ENCODE peak calls at places on chromosomes 13 and 19, in six cellular contexts. I is heart right ventricle, G is ascending aorta, B is choroid plexus epithelial cell, Y is retinal pigment epithelial cell, H is nephron progenitor cell. F is an unnamed sample.

GRCh38 chr13:25608181-25608580 is 236.4 kb downstream of the ATP8A2 start:
- DNase-seq in I (no peak), G (no peak), B (peak), Y (no peak), H (no peak), F (no peak)

GRCh38 chr19:38304866-38305429 is 897 bp downstream of the C19orf33 start:
- DNase-seq in I (peak), G (no peak), B (no peak), Y (peak), H (peak), F (no peak)

GRCh38 chr19:11745871-11746270 is 7.1 kb upstream of the ZNF823 start:
- DNase-seq in I (no peak), G (no peak), B (no peak), Y (no peak), H (no peak), F (no peak)

GRCh38 chr13:38674208-38674607 is 12.7 kb upstream of the FREM2 start:
- DNase-seq in I (no peak), G (no peak), B (no peak), Y (no peak), H (no peak), F (no peak)

GRCh38 chr13:87666826-87667225 is 4.3 kb upstream of the SLITRK5 start:
- DNase-seq in I (no peak), G (no peak), B (no peak), Y (no peak), H (no peak), F (no peak)

GRCh38 chr13:110546933-110547332 is 14.6 kb downstream of the RAB20 start:
- DNase-seq in I (peak), G (peak), B (peak), Y (no peak), H (no peak), F (no peak)

GRCh38 chr19:49157445-49158224 is at the start of gene TRPM4:
- DNase-seq in I (peak), G (peak), B (peak), Y (no peak), H (peak), F (peak)

GRCh38 chr13:109740121-109740520 is 46.3 kb downstream of the IRS2 start:
- DNase-seq in I (no peak), G (no peak), B (no peak), Y (no peak), H (no peak), F (no peak)

GRCh38 chr19:48553676-48554384 is 1.9 kb downstream of the SULT2B1 start:
- DNase-seq in I (peak), G (no peak), B (peak), Y (no peak), H (peak), F (peak)

GRCh38 chr13:49437705-49438104 is 6.2 kb downstream of the CAB39L start:
- DNase-seq in I (no peak), G (no peak), B (no peak), Y (no peak), H (no peak), F (no peak)

GRCh38 chr19:741506-742131 is 9.3 kb upstream of the MISP start:
- DNase-seq in I (no peak), G (no peak), B (no peak), Y (no peak), H (no peak), F (no peak)

GRCh38 chr19:43457809-43458208 is 7.6 kb downstream of the LYPD3 start:
- DNase-seq in I (no peak), G (no peak), B (no peak), Y (no peak), H (no peak), F (no peak)

GRCh38 chr19:15769586-15769985 is 17.9 kb upstream of the OR10H5 start:
- DNase-seq in I (no peak), G (no peak), B (no peak), Y (no peak), H (no peak), F (no peak)

GRCh38 chr13:113585828-113586355 is 1.3 kb downstream of the TFDP1 start:
- DNase-seq in I (no peak), G (peak), B (peak), Y (no peak), H (no peak), F (no peak)

GRCh38 chr13:71864981-71865857 is 1.8 kb downstream of the DACH1 start:
- DNase-seq in I (peak), G (peak), B (no peak), Y (no peak), H (peak), F (peak)

GRCh38 chr13:73440296-73440895 is 381.6 kb downstream of the KLF5 start:
- DNase-seq in I (no peak), G (no peak), B (peak), Y (no peak), H (peak), F (no peak)

GRCh38 chr13:108980237-108980636 is 350.8 kb downstream of the MYO16 start:
- DNase-seq in I (no peak), G (no peak), B (no peak), Y (no peak), H (no peak), F (no peak)

GRCh38 chr13:97423300-97424045 is 10.5 kb upstream of the RAP2A start:
- DNase-seq in I (no peak), G (no peak), B (no peak), Y (no peak), H (no peak), F (no peak)

GRCh38 chr19:43575156-43575950 is at the start of the genes PINLYP and XRCC1:
- DNase-seq in I (peak), G (peak), B (peak), Y (peak), H (peak), F (peak)

GRCh38 chr13:36804588-36804987 is 14.4 kb upstream of the RFXAP start:
- DNase-seq in I (no peak), G (no peak), B (no peak), Y (no peak), H (no peak), F (no peak)

GRCh38 chr19:11361037-11361770 is 6.0 kb downstream of the PLPPR2 start:
- DNase-seq in I (peak), G (no peak), B (no peak), Y (no peak), H (peak), F (peak)

GRCh38 chr19:35869327-35870123 is 1.2 kb downstream of the APLP1 start:
- DNase-seq in I (peak), G (peak), B (peak), Y (peak), H (peak), F (peak)

GRCh38 chr13:28532226-28533048 is 37.5 kb upstream of the FLT1 start:
- DNase-seq in I (peak), G (no peak), B (peak), Y (no peak), H (peak), F (no peak)

GRCh38 chr13:98254541-98254940 is 77.5 kb upstream of the RNF113B start:
- DNase-seq in I (no peak), G (no peak), B (no peak), Y (no peak), H (no peak), F (no peak)

GRCh38 chr19:41395355-41395754 is 1.8 kb downstream of the EXOSC5 start:
- DNase-seq in I (no peak), G (no peak), B (no peak), Y (no peak), H (no peak), F (no peak)

GRCh38 chr19:41398603-41399002 is 985 bp downstream of the BCKDHA start:
- DNase-seq in I (no peak), G (no peak), B (no peak), Y (no peak), H (no peak), F (no peak)

GRCh38 chr19:41398042-41398403 is 405 bp downstream of the BCKDHA start:
- DNase-seq in I (no peak), G (no peak), B (no peak), Y (no peak), H (no peak), F (no peak)

GRCh38 chr19:41399091-41399490 is 1.5 kb downstream of the BCKDHA start:
- DNase-seq in I (no peak), G (no peak), B (no peak), Y (no peak), H (no peak), F (no peak)

GRCh38 chr19:41397086-41398041 is at the start of the genes BCKDHA and EXOSC5:
- DNase-seq in I (peak), G (peak), B (peak), Y (peak), H (peak), F (peak)
- TF ChIP-seq CTCF in I (no peak), G (no peak), B (no peak), Y (no peak), H (no peak), F (no peak)

DNA sequence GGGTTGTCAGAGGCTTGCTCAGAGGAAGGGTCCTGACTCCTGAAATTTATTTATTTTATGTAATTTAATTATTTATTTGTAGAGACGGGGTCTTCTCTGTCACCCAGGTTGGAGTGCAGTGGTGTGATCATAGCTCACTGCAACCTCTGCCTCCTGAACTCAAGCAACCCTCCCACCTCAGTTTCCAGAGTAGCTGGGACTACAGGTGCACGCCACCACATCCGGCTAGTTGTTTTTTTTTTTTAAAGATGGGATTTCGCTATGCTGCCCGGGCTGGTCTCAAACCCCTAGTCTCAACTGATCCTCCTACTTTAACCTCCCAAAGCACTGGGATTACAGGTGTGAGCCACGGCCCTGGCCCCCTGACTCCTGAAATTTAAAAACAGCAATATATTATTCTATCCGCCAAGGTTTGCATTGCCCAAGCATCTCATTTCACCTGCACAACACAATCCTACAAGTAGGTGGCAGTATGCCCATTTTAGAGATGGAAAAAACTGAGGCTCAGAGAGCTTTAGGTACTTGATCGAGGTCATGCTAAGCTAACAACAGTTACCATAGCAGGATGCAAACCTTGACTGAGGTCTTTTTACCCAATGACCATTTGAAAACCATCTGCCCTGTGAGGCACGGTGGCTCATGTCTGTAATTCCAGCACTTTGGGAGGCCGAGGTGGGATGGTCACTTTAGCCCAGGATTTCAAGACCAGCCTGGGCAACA is 18.1 kb downstream of the ARHGEF18 start:
- DNase-seq in I (no peak), G (no peak), B (peak), Y (no peak), H (no peak), F (no peak)
- TF ChIP-seq CTCF in I (peak), G (peak), B (peak), Y (peak), H (no peak), F (peak)

DNA sequence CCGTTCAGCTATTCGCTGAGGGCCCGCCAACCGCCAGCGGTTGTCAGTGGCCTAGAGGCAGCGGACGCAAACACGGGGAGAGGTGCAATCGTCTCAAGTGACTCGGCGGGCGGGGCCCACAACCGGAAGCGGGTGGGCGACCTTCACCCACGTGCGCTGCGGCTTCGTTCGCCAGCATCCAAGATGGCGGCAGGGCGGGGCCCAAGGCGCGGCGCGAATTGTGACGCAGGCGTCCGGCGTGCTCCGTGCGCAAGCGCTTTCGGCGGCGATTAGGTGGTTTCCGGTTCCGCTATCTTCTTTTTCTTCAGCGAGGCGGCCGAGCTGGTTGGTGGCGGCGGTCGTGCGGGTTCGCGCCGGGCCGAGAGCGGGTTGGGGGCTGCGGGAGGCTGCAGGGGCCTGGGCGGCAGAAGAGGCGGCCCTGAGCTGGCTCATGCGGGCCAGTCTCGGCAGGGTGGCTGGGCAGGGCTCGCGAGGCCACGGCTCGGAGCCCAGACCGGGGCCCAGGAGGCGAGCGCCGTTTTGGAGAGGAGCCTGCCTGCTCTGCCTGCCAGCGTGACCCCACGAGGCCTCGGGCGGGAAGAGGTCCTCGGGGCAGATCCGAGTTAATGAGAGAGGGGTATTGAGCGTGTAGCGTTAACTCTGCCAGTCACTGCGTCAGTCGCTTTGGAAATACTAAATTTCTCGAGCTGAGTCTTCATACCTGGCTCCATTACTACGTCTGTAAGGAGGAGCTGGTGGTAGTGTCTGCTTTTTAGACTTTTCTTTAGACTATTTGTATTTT is at the start of gene UBA52:
- DNase-seq in I (peak), G (peak), B (peak), Y (peak), H (peak), F (peak)
- TF ChIP-seq CTCF in I (no peak), G (no peak), B (no peak), Y (no peak), H (no peak), F (no peak)

GRCh38 chr19:23436944-23437343 is 41.7 kb upstream of the ZNF91 start:
- DNase-seq in I (no peak), G (no peak), B (no peak), Y (no peak), H (no peak), F (no peak)

GRCh38 chr19:23436318-23436717 is 41.0 kb upstream of the ZNF91 start:
- DNase-seq in I (no peak), G (no peak), B (no peak), Y (no peak), H (peak), F (no peak)

GRCh38 chr19:23439623-23440022 is 44.4 kb upstream of the ZNF91 start:
- DNase-seq in I (no peak), G (no peak), B (no peak), Y (no peak), H (no peak), F (no peak)

GRCh38 chr19:23440207-23440606 is 44.9 kb upstream of the ZNF91 start:
- DNase-seq in I (no peak), G (no peak), B (no peak), Y (no peak), H (no peak), F (no peak)

DNA sequence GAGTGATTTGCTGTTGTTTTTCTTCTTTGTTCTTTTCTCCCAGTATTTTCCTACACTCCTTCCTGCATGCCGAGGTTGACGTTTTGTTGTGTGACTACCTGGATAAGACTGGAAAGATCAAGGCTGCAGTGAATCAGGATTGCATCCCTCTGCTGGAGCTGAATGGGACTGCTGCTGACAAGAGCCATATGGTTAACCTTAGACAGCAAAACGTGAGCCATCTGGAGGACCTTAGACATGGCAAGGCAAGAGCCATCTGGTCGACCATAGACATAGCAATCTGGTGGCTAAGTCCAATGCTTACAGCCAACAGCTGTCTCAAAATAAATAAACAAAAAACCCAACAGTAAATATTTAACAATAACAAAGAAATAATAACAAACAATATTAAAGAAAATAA is 42.6 kb upstream of the ZNF91 start:
- DNase-seq in I (no peak), G (no peak), B (no peak), Y (no peak), H (no peak), F (no peak)
- TF ChIP-seq CTCF in I (no peak), G (no peak), B (no peak), Y (no peak), H (no peak), F (no peak)

DNA sequence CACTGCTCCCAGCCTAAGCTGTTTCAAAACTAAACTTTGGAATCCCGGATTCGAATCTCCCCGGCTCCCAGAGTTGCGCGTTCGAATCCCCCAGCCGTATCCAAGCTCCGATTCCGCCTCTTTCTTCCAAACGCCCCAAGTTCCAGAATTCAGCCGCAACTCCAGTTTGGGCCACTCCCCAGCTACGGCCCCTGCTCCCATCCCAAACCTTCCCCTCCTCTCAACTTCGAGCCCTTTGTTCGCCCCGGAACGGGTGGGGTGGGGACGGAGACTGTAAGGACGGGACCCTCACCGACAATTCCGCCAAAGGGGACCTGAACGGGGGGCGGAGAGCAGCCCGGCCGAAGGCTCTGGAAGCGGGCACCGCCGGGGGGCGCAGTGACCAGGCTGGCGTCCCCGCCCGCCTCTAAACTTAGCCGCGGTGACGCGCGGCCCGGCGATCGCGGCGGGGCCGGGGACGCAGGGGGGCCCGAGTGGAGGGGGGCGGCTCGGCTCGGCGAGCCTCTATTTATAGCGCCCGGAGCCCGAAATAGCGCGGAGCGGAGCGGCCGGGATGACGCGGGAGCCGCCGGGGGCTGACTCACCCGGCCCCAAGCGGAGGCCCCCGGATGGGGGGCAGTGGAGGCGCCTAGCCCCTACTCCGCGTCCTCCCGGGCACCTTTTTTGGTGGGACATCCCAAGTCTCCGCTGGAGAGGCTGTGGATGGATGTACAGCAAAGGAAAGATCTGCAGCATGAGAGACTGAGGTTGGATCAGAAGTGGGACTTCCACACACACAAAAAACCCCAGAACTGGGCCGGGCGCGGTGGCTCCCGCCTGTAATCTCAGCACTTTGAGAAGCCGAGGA is 4.9 kb upstream of the ERCC1 start:
- DNase-seq in I (peak), G (peak), B (peak), Y (no peak), H (peak), F (peak)
- TF ChIP-seq CTCF in I (peak), G (peak), B (peak), Y (peak), H (peak), F (peak)

GRCh38 chr19:5789201-5789795 is 1.7 kb downstream of the DUS3L start:
- DNase-seq in I (no peak), G (no peak), B (no peak), Y (no peak), H (no peak), F (no peak)
- TF ChIP-seq CTCF in I (no peak), G (no peak), B (no peak), Y (no peak), H (no peak), F (no peak)

DNA sequence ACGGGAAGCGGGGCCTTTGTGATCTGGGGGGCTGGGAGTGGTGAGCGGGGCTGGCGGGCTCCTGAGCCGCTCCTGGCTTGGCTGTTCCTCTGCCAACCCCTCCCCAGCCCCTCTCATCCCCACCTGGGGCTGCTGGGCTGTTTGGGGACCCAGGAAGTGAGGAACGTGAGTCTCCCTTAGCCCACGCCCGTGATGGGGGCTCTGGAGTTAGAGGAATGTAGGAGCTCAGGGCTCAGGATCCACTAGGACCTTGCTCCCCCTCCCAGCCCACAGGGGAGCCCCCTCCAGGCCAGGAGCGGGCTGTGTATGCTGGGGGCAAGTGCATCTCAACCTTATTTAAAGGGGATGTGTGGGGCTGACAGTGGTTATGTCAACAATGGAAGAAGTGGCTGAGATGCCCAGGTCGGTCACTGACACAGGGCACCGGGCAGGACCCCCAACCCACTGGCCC is 134.1 kb downstream of the URI1 start:
- DNase-seq in I (no peak), G (peak), B (no peak), Y (no peak), H (no peak), F (no peak)
- TF ChIP-seq CTCF in I (no peak), G (no peak), B (no peak), Y (no peak), H (no peak), F (no peak)

GRCh38 chr13:52010890-52011689 is at the start of gene ATP7B:
- DNase-seq in I (peak), G (peak), B (no peak), Y (no peak), H (peak), F (no peak)
- TF ChIP-seq CTCF in I (peak), G (peak), B (peak), Y (peak), H (no peak), F (no peak)

GRCh38 chr19:20077791-20078463 is at the start of gene ZNF90:
- DNase-seq in I (peak), G (peak), B (peak), Y (peak), H (peak), F (peak)
- TF ChIP-seq CTCF in I (peak), G (no peak), B (peak), Y (peak), H (no peak), F (no peak)

GRCh38 chr13:33787051-33787591 is 30.8 kb upstream of the RFC3 start:
- DNase-seq in I (no peak), G (no peak), B (peak), Y (no peak), H (no peak), F (no peak)

GRCh38 chr13:33782631-33783030 is 35.3 kb upstream of the RFC3 start:
- DNase-seq in I (no peak), G (no peak), B (no peak), Y (no peak), H (no peak), F (no peak)

GRCh38 chr13:33785384-33785783 is 32.6 kb upstream of the RFC3 start:
- DNase-seq in I (no peak), G (no peak), B (no peak), Y (no peak), H (no peak), F (no peak)

GRCh38 chr13:33789067-33789606 is 28.8 kb upstream of the RFC3 start:
- DNase-seq in I (no peak), G (no peak), B (no peak), Y (no peak), H (no peak), F (no peak)

GRCh38 chr13:33784738-33785137 is 33.2 kb upstream of the RFC3 start:
- DNase-seq in I (no peak), G (no peak), B (no peak), Y (no peak), H (no peak), F (no peak)
- TF ChIP-seq CTCF in I (no peak), G (no peak), B (no peak), Y (no peak), H (no peak), F (no peak)

F was measured in mesothelial cell of epicardium.